ENCODE peak calls at places on chromosome 20, in four cellular contexts. One of them, this sample, is unnamed. For H3K4me1, the result is how much of the 10 kb centered on the place peaks cover.

GRCh38 chr20:3980260-3981131 is 34.9 kb downstream of the RNF24 start:
- DNase-seq in body of pancreas: no peak
- DNase-seq in neural progenitor cell: no peak
- DNase-seq in upper lobe of right lung: no peak
- DNase-seq in this sample: no peak

GRCh38 chr20:53900380-53900999 is 169.9 kb downstream of the BCAS1 start:
- DNase-seq in body of pancreas: no peak
- DNase-seq in upper lobe of right lung: no peak
- DNase-seq in neural progenitor cell: no peak
- DNase-seq in this sample: no peak

GRCh38 chr20:42125426-42125825 is 507.2 kb upstream of the CHD6 start:
- DNase-seq in neural progenitor cell: no peak
- DNase-seq in body of pancreas: no peak
- DNase-seq in upper lobe of right lung: no peak
- DNase-seq in this sample: no peak

GRCh38 chr20:60228255-60228654 is 270.0 kb downstream of the CDH26 start:
- DNase-seq in body of pancreas: no peak
- DNase-seq in upper lobe of right lung: peak
- DNase-seq in neural progenitor cell: no peak
- DNase-seq in this sample: no peak

GRCh38 chr20:4449977-4450715 is 271.6 kb upstream of the PRND start:
- DNase-seq in body of pancreas: no peak
- DNase-seq in upper lobe of right lung: no peak
- DNase-seq in neural progenitor cell: no peak
- DNase-seq in this sample: no peak

GRCh38 chr20:35467339-35468224 is 12.2 kb downstream of the CEP250 start:
- DNase-seq in upper lobe of right lung: no peak
- DNase-seq in neural progenitor cell: peak
- DNase-seq in body of pancreas: no peak
- DNase-seq in this sample: no peak

GRCh38 chr20:40632346-40632976 is 56.6 kb downstream of the MAFB start:
- DNase-seq in neural progenitor cell: no peak
- DNase-seq in upper lobe of right lung: no peak
- DNase-seq in body of pancreas: no peak
- DNase-seq in this sample: no peak

GRCh38 chr20:62925420-62926228 is 681 bp downstream of the DIDO1 start:
- DNase-seq in neural progenitor cell: peak
- DNase-seq in upper lobe of right lung: peak
- DNase-seq in body of pancreas: peak
- DNase-seq in this sample: no peak

GRCh38 chr20:20894753-20895152 is 182.3 kb upstream of the RALGAPA2 start:
- DNase-seq in upper lobe of right lung: no peak
- DNase-seq in body of pancreas: no peak
- DNase-seq in neural progenitor cell: no peak
- DNase-seq in this sample: no peak

GRCh38 chr20:18003897-18004296 is 35.1 kb downstream of the MGME1 start:
- DNase-seq in neural progenitor cell: no peak
- DNase-seq in body of pancreas: no peak
- DNase-seq in upper lobe of right lung: no peak
- DNase-seq in this sample: no peak

DNA sequence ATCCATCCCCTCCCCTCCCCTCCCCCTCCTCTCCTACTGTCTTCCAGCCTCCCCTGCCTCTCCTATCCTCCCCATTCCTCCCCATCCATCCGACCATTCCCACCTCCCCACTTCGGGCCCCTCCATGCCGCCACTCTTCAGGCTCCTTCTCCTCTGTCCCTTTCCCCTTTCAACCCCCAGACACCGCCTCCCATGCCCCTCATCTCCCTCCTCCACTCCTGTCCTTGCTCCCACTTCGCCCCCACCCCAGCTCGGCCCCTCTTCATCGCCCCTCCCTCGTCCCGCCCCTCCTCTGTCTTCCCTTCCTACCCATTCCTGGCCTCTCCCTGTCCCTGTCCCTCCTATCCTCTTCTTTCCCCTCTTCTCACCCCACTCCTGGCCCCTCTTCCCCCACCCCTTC is 554 bp upstream of the CST3 start:
- DNase-seq in body of pancreas: no peak
- DNase-seq in upper lobe of right lung: no peak
- DNase-seq in neural progenitor cell: no peak
- DNase-seq in this sample: no peak
- H3K4me1 ChIP-seq in body of pancreas: under half
- H3K4me1 ChIP-seq in upper lobe of right lung: under half
- H3K4me1 ChIP-seq in neural progenitor cell: under half
- H3K4me1 ChIP-seq in this sample: under half

DNA sequence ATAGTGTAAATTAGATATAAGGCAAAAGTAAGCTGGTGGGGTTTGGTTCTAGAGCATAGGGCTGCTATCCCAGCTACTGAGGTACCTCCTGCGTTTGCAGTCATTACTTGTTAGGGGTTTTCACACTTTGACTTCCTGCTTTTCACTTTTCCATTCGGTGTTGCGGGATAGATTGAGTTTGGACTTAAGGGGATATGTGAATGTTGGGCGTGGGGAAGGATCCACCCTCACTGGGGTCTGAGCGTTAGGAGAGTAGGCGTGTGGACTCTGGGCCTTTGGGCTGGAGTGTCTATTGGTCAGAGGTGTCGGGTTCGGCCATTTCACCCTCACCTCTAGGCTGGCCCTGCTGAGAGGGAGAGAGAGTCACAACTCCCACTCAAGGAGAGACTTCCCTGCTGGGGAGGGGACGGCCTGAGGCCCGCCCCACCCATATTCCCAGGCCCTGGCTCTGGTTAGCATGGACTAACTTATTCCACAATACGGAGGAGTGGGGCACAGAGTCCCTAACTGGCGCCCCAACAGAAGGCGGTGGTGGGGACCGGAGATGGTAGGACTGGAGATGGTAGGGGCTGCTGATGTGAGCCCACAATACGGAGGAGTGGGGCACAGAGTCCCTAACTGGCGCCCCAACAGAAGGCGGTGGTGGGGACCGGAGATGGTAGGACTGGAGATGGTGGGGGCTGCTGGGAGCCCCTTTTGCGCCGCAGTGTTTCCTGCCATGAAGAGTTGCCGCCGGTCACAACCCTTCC is 1.6 kb upstream of the PTPRA start:
- DNase-seq in upper lobe of right lung: no peak
- DNase-seq in body of pancreas: no peak
- DNase-seq in neural progenitor cell: peak
- DNase-seq in this sample: no peak
- H3K4me3 ChIP-seq in upper lobe of right lung: peak
- H3K4me3 ChIP-seq in body of pancreas: no peak
- H3K4me3 ChIP-seq in neural progenitor cell: peak
- H3K4me3 ChIP-seq in this sample: peak

GRCh38 chr20:22582960-22583772 is 1.2 kb downstream of the FOXA2 start:
- DNase-seq in neural progenitor cell: peak
- DNase-seq in body of pancreas: peak
- DNase-seq in upper lobe of right lung: peak
- DNase-seq in this sample: no peak
- TF ChIP-seq CTCF in neural progenitor cell: peak
- TF ChIP-seq CTCF in body of pancreas: no peak
- TF ChIP-seq CTCF in upper lobe of right lung: no peak
- TF ChIP-seq CTCF in this sample: no peak

GRCh38 chr20:57995381-57995977 is 233.0 kb downstream of the ANKRD60 start:
- DNase-seq in upper lobe of right lung: no peak
- DNase-seq in body of pancreas: no peak
- DNase-seq in neural progenitor cell: no peak
- DNase-seq in this sample: no peak
- H3K4me1 ChIP-seq in upper lobe of right lung: under half
- H3K4me1 ChIP-seq in body of pancreas: under half
- H3K4me1 ChIP-seq in neural progenitor cell: under half
- H3K4me1 ChIP-seq in this sample: under half

DNA sequence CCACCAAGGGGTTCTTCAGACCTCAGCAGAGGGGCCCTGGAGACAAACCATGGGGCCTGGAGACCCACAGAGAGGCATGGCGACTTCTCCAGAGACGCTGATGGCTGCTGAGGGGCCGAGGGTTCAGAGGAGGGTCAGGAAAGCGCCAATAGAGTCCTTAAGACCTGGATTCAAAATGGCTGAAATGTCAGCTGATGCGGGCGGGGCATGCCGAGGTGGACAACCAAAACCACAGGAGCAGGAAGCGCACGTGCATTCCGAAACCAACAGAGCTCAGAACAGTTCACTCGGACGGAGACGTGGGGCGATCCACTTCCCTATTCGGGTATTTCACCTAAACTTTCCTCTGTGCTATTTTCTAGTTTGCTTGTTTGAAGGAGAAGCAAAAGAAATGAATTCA is 99.9 kb upstream of the RIN2 start:
- DNase-seq in body of pancreas: no peak
- DNase-seq in neural progenitor cell: no peak
- DNase-seq in upper lobe of right lung: peak
- DNase-seq in this sample: no peak
- H3K4me3 ChIP-seq in body of pancreas: no peak
- H3K4me3 ChIP-seq in neural progenitor cell: no peak
- H3K4me3 ChIP-seq in upper lobe of right lung: no peak
- H3K4me3 ChIP-seq in this sample: no peak

DNA sequence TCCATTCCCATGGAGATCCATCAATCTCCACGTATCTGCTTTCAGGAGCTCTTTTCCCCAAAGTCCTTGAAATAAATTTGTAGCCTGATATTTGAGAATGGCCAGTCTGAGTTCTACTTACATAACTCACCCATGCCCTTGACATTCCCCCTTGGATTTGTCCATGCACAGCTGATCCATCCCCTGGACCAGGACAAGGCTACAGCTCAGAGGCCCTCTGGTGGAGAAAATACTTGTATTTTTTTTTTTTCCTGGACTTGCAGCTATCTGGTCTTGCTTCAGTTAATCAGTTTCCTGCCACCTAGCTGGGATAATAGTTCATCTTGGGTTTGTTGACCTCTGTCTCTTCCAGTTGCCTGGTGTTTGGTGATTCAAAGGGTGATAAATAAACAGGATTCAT is 467.6 kb downstream of the DHX35 start:
- DNase-seq in body of pancreas: no peak
- DNase-seq in neural progenitor cell: peak
- DNase-seq in upper lobe of right lung: no peak
- DNase-seq in this sample: no peak
- TF ChIP-seq CTCF in body of pancreas: no peak
- TF ChIP-seq CTCF in neural progenitor cell: peak
- TF ChIP-seq CTCF in upper lobe of right lung: peak
- TF ChIP-seq CTCF in this sample: peak

DNA sequence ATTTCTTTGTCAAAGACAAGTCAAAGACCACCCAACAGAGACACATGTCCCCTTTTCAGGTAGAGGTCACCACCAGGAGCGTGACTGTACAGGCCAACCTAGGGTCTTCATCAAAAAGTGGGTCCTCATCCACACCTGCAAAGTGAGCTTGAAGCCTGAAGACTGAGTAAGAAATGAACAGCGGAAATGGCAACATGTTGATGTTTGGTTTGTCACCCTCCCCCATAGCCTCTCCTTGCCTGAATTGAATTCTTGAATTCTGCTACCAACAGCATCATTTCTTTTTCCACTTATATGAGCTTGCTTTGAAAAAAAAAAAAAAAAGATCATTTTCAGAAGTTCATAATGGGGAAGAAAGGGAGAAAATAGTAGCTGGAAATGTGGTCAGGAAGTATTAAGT is 104.4 kb downstream of the NFATC2 start:
- DNase-seq in upper lobe of right lung: no peak
- DNase-seq in neural progenitor cell: no peak
- DNase-seq in body of pancreas: no peak
- DNase-seq in this sample: no peak
- H3K4me1 ChIP-seq in upper lobe of right lung: under half
- H3K4me1 ChIP-seq in neural progenitor cell: under half
- H3K4me1 ChIP-seq in body of pancreas: under half
- H3K4me1 ChIP-seq in this sample: under half

This sample was measured in ascending aorta.